ENCODE peak calls at places on chromosomes 2 and 18, in nine cellular contexts. H is kidney; G is PC-3; Z is heart left ventricle; X is fibroblast of pulmonary artery; D is cardiac fibroblast; Q is CD4-positive, alpha-beta memory T cell; Y is Jurkat, Clone E6-1; V is neuronal stem cell. K is an unnamed sample.
A peak's percentile ranks its signal among the peaks of the same experiment; 100 is the strongest.

GRCh38 chr2:71581015-71581414 is 127.7 kb downstream of the DYSF start:
- DNase-seq in H (no peak), G (no peak), Z (no peak), X (no peak), D (peak; percentile 26), Q (no peak), Y (no peak), V (no peak), K (no peak)

GRCh38 chr2:113173563-113174368 is at the start of gene PSD4:
- DNase-seq in H (peak; percentile 88), G (no peak), Z (peak; percentile 87), X (no peak), D (no peak), Q (peak; percentile 91), Y (peak; percentile 96), V (no peak), K (no peak)

GRCh38 chr2:219247678-219248642 is 2.7 kb downstream of the STK16 start:
- DNase-seq in H (peak; percentile 59), G (no peak), Z (no peak), X (no peak), D (no peak), Q (peak; percentile 86), Y (peak; percentile 93), V (no peak), K (no peak)

GRCh38 chr2:148594216-148594615 is 50.3 kb upstream of the EPC2 start:
- DNase-seq in H (no peak), G (no peak), Z (no peak), X (no peak), D (no peak), Q (no peak), Y (no peak), V (no peak), K (no peak)

GRCh38 chr2:28639836-28640235 is 111.8 kb upstream of the PPP1CB start:
- DNase-seq in H (no peak), G (peak; percentile 93), Z (no peak), X (no peak), D (no peak), Q (no peak), Y (no peak), V (no peak), K (no peak)

GRCh38 chr2:68594674-68595492 is 48.5 kb upstream of the PROKR1 start:
- DNase-seq in H (no peak), G (peak; percentile 66), Z (peak; percentile 47), X (peak; percentile 53), D (peak; percentile 59), Q (peak; percentile 46), Y (peak; percentile 50), V (no peak), K (peak; percentile 4)

GRCh38 chr2:65630643-65631042 is 198.2 kb upstream of the SPRED2 start:
- DNase-seq in H (no peak), G (no peak), Z (no peak), X (peak; percentile 86), D (peak; percentile 71), Q (no peak), Y (no peak), V (no peak), K (peak; percentile 64)

GRCh38 chr2:78418041-78418440 is 607.5 kb upstream of the REG3G start:
- DNase-seq in H (no peak), G (peak; percentile 23), Z (no peak), X (peak; percentile 30), D (peak; percentile 0), Q (no peak), Y (no peak), V (no peak), K (no peak)

GRCh38 chr2:215529271-215529670 is 93.4 kb upstream of the FN1 start:
- DNase-seq in H (no peak), G (peak; percentile 97), Z (no peak), X (peak; percentile 90), D (peak; percentile 82), Q (no peak), Y (no peak), V (no peak), K (no peak)

GRCh38 chr2:27494944-27495554 is at the start of gene FNDC4:
- DNase-seq in H (peak; percentile 76), G (peak; percentile 22), Z (peak; percentile 67), X (no peak), D (peak; percentile 18), Q (peak; percentile 29), Y (no peak), V (peak; percentile 62), K (no peak)

GRCh38 chr2:219556413-219556812 is 12.6 kb downstream of the TMEM198 start:
- DNase-seq in H (peak; percentile 52), G (no peak), Z (peak; percentile 16), X (no peak), D (no peak), Q (no peak), Y (no peak), V (no peak), K (no peak)

GRCh38 chr2:6835467-6835866 is 30.2 kb downstream of the CMPK2 start:
- DNase-seq in H (no peak), G (no peak), Z (no peak), X (peak; percentile 45), D (peak; percentile 27), Q (no peak), Y (peak; percentile 63), V (no peak), K (no peak)

GRCh38 chr18:26383454-26384270 is 157.4 kb downstream of the TAF4B start:
- DNase-seq in H (no peak), G (peak; percentile 64), Z (no peak), X (peak; percentile 79), D (peak; percentile 82), Q (peak; percentile 14), Y (peak; percentile 38), V (peak; percentile 33), K (peak; percentile 39)

GRCh38 chr2:191892391-191892790 is 45.5 kb upstream of the CAVIN2 start:
- DNase-seq in H (no peak), G (peak; percentile 59), Z (no peak), X (peak; percentile 91), D (peak; percentile 85), Q (no peak), Y (no peak), V (no peak), K (peak; percentile 91)

GRCh38 chr2:110120171-110121051 is 4.8 kb upstream of the MALL start:
- DNase-seq in H (no peak), G (no peak), Z (no peak), X (no peak), D (peak; percentile 46), Q (no peak), Y (peak; percentile 69), V (no peak), K (no peak)

GRCh38 chr2:219569041-219569440 is 2.3 kb downstream of the OBSL1 start:
- DNase-seq in H (no peak), G (no peak), Z (no peak), X (no peak), D (no peak), Q (no peak), Y (no peak), V (no peak), K (no peak)

GRCh38 chr2:168661404-168661869 is 141.0 kb upstream of the NOSTRIN start:
- DNase-seq in H (no peak), G (no peak), Z (no peak), X (no peak), D (no peak), Q (no peak), Y (no peak), V (no peak), K (no peak)
- H3K4me3 ChIP-seq in H (no peak overlapping the region), G (no peak overlapping the region), Z (no peak overlapping the region), X (no peak overlapping the region), D (no peak overlapping the region), Q (no peak overlapping the region), Y (no peak overlapping the region), V (no peak overlapping the region), K (no peak overlapping the region)

DNA sequence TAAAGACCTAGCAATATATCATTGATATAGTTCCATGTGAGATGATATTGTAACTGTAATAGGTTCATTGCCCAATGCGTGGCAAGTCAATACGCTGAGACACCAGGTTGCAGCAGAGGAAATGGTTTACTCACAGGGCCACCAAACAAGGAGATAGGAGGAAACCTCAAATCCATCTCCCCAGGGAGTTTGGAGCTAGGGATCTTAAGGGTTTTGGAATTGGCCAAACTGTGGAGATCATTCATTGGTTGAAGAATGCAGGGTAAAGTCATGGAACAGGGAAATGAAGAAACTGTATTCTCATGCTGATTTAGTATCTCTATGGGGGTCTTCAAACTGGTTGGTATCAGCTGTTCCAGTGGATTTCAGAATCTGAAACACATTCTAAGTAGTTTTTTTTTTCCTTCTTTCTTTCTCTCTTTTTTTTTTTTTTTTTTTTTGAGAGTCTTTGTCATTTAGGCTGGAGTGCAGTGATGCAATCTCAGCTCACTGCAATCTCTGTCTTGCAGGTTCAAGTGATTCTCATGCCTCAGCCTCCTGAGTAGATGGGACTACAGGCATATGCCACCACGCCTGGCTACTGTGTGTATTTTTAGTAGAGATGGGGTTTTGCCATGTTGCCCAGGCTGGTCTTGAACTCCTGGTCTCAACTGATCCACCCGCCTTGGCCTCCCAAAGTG is 30.7 kb upstream of the PPM1B start:
- DNase-seq in H (no peak), G (no peak), Z (no peak), X (peak; percentile 8), D (no peak), Q (no peak), Y (no peak), V (no peak), K (no peak)
- H3K4me3 ChIP-seq in H (no peak overlapping the region), G (no peak overlapping the region), Z (no peak overlapping the region), X (no peak overlapping the region), D (no peak overlapping the region), Q (no peak overlapping the region), Y (no peak overlapping the region), V (no peak overlapping the region), K (no peak overlapping the region)

DNA sequence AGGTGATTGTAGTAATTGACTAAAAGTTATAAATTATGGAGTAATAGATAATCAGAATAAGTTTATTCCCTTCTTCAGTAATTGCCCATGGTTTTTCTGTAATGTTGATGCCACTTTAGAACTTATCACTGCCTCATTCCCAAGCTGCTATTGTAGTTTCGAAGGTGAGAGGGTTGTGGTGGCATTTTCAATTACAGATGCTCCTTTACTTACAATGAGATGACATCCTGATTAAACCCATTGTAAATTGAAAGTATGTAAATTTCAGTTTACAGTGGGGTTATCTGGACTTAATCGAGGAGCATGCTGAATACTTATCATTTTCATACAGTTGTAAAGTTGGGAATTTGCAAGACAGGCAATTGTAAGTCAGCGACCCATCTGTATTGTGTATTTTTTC is 2.9 kb downstream of the NDUFV2 start:
- DNase-seq in H (no peak), G (no peak), Z (no peak), X (no peak), D (no peak), Q (no peak), Y (no peak), V (no peak), K (no peak)
- H3K4me3 ChIP-seq in H (peak overlapping the region; percentile 87), G (peak overlapping the region; percentile 73), Z (peak overlapping the region; percentile 86), X (peak overlapping the region; percentile 87), D (peak overlapping the region; percentile 74), Q (peak overlapping the region; percentile 81), Y (no peak overlapping the region), V (no peak overlapping the region), K (peak overlapping the region; percentile 75)

DNA sequence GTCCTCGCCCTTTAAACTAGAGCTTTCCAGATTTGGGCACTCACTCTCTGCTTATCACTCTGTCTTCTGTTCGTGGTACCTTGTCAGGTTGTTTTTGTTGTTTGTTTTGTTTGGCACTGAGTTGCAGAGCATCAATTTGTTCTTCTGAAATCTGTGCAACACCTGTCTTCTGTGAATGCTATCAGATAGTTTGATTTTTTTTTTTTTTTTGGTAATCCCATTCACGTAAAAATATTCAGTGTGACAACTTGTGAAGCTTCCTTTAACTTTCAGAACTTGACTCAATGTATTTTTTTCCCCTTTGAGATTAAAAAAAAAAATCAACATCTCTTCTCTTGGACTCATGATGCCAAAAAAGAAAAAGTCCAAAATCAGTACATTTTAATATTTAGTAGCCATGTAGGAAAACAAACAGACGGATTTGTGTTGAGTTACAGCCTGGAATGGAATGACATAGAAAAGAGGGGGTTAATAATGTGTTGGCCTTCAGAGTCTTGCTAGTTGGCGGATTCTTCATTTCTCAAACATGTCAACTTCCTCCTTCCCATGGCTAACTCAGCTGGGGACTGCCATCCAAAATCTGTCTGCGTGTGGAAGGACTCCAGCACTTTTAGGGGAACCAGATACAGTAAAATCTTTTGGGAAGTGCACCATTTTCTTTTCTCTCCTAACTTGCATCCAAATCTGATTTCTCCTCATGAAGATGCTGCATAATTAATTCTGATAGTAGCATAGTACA is 1.6 kb downstream of the TMEM178A start:
- DNase-seq in H (no peak), G (no peak), Z (no peak), X (no peak), D (no peak), Q (no peak), Y (no peak), V (no peak), K (no peak)
- H3K4me3 ChIP-seq in H (peak overlapping the region; percentile 63), G (no peak overlapping the region), Z (peak overlapping the region; percentile 65), X (no peak overlapping the region), D (no peak overlapping the region), Q (no peak overlapping the region), Y (no peak overlapping the region), V (peak overlapping the region; percentile 75), K (peak overlapping the region; percentile 40)

K was measured in skeletal muscle cell.